ENCODE peak calls at places on chromosomes 2 and 18, in five cellular contexts. G, S, Q, F and M are unnamed samples.

GRCh38 chr2:188773075-188773474 is 201.1 kb upstream of the COL3A1 start:
- DNase-seq in S (peak), Q (no peak), G (no peak), F (no peak), M (no peak)

GRCh38 chr2:84879595-84880394 is 1.1 kb downstream of the TRABD2A start:
- DNase-seq in G (no peak), Q (peak), F (no peak), S (no peak), M (no peak)

GRCh38 chr2:33236457-33236856 is 240.0 kb upstream of the RASGRP3 start:
- DNase-seq in S (peak), Q (no peak), F (no peak), G (no peak), M (no peak)

GRCh38 chr2:195407782-195408181 is 249.2 kb upstream of the SLC39A10 start:
- DNase-seq in F (no peak), S (peak), Q (no peak), G (no peak), M (no peak)

GRCh38 chr2:240564571-240565266 is 3.6 kb upstream of the RNPEPL1 start:
- DNase-seq in F (no peak), S (no peak), Q (peak), G (peak), M (no peak)

GRCh38 chr2:88100489-88100858 is 27.4 kb downstream of the FABP1 start:
- DNase-seq in S (no peak), Q (no peak), F (peak), G (no peak), M (no peak)

GRCh38 chr2:224843141-224843540 is 127.0 kb upstream of the CCDC195 start:
- DNase-seq in Q (no peak), G (no peak), F (no peak), S (peak), M (no peak)

GRCh38 chr2:8138923-8139667 is 542.8 kb upstream of the ID2 start:
- DNase-seq in Q (no peak), G (no peak), F (peak), S (no peak), M (no peak)

GRCh38 chr18:67023059-67023458 is 419.2 kb upstream of the CDH19 start:
- DNase-seq in G (no peak), S (no peak), Q (no peak), F (no peak), M (no peak)

GRCh38 chr18:73244411-73244810 is 376.6 kb upstream of the NETO1 start:
- DNase-seq in Q (no peak), S (peak), F (no peak), G (no peak), M (no peak)

GRCh38 chr2:103448416-103448815 is 686.6 kb downstream of the TMEM182 start:
- DNase-seq in F (no peak), G (no peak), Q (no peak), S (no peak), M (no peak)

GRCh38 chr2:208334230-208334629 is 68.2 kb downstream of the PIKFYVE start:
- DNase-seq in Q (no peak), S (no peak), G (no peak), F (no peak), M (no peak)

GRCh38 chr2:109660046-109660860 is 46.1 kb downstream of the SOWAHC start:
- DNase-seq in G (no peak), F (no peak), Q (peak), S (no peak), M (no peak)

GRCh38 chr2:152465541-152465940 is 130.6 kb downstream of the FMNL2 start:
- DNase-seq in Q (no peak), G (no peak), S (peak), F (no peak), M (no peak)

GRCh38 chr2:71534201-71534600 is 80.8 kb downstream of the DYSF start:
- DNase-seq in Q (no peak), S (no peak), G (no peak), F (no peak), M (no peak)

GRCh38 chr2:118122768-118123335 is 34.6 kb downstream of the INSIG2 start:
- DNase-seq in S (no peak), F (no peak), Q (no peak), G (no peak), M (no peak)

GRCh38 chr2:39141346-39142011 is 20.6 kb upstream of the SOS1 start:
- DNase-seq in S (peak), Q (no peak), F (no peak), G (no peak), M (no peak)

GRCh38 chr18:45166341-45167108 is 448.8 kb upstream of the SLC14A2 start:
- DNase-seq in G (no peak), Q (no peak), F (no peak), S (peak), M (peak)

GRCh38 chr2:153875801-153876466 is 4.2 kb downstream of the GALNT13 start:
- DNase-seq in S (no peak), Q (no peak), G (no peak), F (no peak), M (no peak)

GRCh38 chr2:222318712-222319575 is 20.1 kb upstream of the PAX3 start:
- DNase-seq in F (peak), Q (peak), G (no peak), S (peak), M (no peak)

GRCh38 chr2:201796478-201796865 is 9.9 kb upstream of the CDK15 start:
- DNase-seq in Q (no peak), F (no peak), S (no peak), G (no peak), M (no peak)

GRCh38 chr2:189674374-189675112 is at the start of gene ANKAR:
- DNase-seq in Q (peak), G (no peak), S (peak), F (peak), M (peak)

GRCh38 chr18:50742947-50743346 is 76.9 kb downstream of the MRO start:
- DNase-seq in G (no peak), S (no peak), Q (no peak), F (no peak), M (no peak)

GRCh38 chr18:79927597-79928562 is 23.6 kb downstream of the SLC66A2 start:
- DNase-seq in Q (peak), F (peak), G (no peak), S (no peak), M (no peak)

GRCh38 chr2:176280156-176280555 is 10.9 kb downstream of the MTX2 start:
- DNase-seq in G (no peak), F (no peak), Q (no peak), S (peak), M (no peak)
- H3K4me3 ChIP-seq in G (no peak), F (no peak), Q (no peak), S (no peak), M (no peak)

GRCh38 chr2:226098861-226099466 is 699.5 kb downstream of the NYAP2 start:
- DNase-seq in S (no peak), Q (no peak), G (no peak), F (no peak), M (no peak)

GRCh38 chr2:226093364-226093763 is 693.9 kb downstream of the NYAP2 start:
- DNase-seq in Q (no peak), S (no peak), F (no peak), G (no peak), M (no peak)

GRCh38 chr2:226095058-226095457 is 695.5 kb downstream of the NYAP2 start:
- DNase-seq in Q (no peak), F (no peak), G (no peak), S (no peak), M (no peak)
- TF ChIP-seq CTCF in Q (no peak), F (no peak), G (no peak), S (no peak), M (no peak)

DNA sequence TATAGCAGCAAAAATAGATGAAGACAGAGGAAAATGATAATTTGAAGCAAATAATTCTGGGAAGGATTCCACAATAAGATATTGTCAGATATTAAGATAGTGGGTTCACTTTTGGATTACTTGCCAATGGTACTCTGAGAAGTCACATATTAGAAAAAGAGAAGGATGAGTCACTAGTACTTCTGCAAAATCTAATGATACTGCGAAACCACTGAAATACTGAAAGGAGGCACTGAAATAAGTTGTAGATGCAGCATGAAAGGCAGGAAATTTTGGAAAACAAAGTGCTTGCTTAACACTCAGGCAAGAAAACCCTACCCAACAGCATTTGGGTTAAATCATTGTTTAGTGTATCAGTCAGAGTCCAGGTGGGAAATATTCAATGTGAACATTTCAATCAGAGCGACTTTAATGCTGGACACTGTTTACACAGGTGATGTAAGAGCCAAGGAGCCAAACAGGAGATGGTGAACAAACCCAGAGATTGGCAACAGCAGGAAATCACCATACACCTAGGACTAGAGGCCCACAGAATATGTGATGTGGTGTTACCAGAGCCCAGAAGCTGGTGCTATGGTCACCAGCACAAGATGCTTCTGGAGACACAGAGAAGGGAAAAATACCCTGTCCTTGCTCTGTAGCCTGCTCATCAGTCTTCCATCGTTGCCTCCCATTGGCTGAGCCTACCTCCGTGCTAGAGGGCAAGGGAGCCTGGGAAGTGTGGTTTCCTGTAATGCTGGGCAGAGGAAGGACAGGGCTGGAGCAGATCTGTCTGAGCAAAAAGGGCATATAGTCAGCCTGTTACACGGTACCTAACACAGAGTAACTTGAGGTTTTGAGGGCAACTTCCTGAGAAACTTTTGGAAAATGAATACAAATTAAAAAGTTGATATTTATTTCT is 204.7 kb upstream of the ITGA4 start:
- DNase-seq in S (peak), G (no peak), F (no peak), Q (no peak), M (no peak)
- H3K4me3 ChIP-seq in S (no peak), G (no peak), F (no peak), Q (no peak), M (no peak)

DNA sequence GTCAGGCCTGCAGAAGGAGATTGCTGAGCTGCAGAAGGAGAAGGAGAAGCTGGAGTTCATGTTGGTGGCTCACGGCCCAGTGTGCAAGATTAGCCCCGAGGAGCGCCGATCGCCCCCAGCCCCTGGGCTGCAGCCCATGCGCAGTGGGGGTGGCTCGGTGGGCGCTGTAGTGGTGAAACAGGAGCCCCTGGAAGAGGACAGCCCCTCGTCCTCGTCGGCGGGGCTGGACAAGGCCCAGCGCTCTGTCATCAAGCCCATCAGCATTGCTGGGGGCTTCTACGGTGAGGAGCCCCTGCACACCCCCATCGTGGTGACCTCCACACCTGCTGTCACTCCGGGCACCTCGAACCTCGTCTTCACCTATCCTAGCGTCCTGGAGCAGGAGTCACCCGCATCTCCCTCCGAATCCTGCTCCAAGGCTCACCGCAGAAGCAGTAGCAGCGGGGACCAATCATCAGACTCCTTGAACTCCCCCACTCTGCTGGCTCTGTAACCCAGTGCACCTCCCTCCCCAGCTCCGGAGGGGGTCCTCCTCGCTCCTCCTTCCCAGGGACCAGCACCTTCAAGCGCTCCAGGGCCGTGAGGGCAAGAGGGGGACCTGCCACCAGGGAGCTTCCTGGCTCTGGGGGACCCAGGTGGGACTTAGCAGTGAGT is 19.4 kb downstream of the FOSL2 start:
- DNase-seq in F (no peak), G (no peak), Q (peak), S (no peak), M (no peak)
- TF ChIP-seq CTCF in F (no peak), G (no peak), Q (no peak), S (no peak), M (no peak)

DNA sequence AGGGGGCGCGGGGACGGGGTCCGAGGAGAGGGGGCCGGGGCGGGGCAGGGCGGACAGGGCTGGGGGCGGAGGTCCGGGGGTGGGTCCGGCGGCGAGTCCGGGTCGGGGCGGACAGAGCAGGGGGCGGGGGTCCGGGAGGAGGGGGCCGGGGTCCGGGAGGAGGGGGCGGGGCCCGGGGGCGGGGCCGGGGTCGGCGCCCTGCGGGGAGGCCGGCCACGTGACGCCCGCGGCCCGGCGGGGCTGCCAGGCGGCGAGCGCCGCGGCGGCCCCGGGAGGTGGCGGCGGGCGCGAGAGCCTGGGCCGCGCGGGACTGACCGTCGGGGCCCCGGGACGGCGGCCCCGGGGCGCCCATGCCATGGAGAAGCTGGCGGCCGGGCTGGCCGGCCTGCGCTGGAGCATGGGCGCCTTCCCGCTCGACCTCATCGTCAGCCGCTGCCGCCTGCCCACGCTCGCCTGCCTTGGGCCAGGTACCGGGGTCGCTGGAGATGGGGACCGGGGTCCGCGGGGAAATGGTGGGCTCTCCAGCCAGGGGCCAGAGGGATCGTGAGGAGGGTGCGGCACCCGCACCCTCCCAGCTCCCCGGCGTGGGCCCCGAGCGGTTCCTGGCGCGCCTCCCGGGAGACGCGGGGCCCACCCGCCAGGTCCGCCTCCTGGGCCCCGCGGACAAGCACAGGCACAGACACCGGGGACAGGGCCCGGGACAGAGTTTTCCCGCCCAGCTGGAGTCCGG is at the start of gene GAREM2:
- DNase-seq in G (no peak), S (no peak), Q (no peak), F (no peak), M (no peak)
- H3K4me3 ChIP-seq in G (no peak), S (no peak), Q (no peak), F (no peak), M (peak)

GRCh38 chr2:58594175-58594574 is 353.1 kb upstream of the FANCL start:
- DNase-seq in G (peak), Q (no peak), S (no peak), F (no peak), M (no peak)
- TF ChIP-seq CTCF in G (peak), Q (no peak), S (peak), F (no peak), M (no peak)

GRCh38 chr2:147083661-147084060 is 761.2 kb upstream of the ACVR2A start:
- DNase-seq in S (no peak), Q (no peak), G (no peak), F (no peak), M (no peak)

GRCh38 chr2:147082850-147083522 is 761.8 kb upstream of the ACVR2A start:
- DNase-seq in S (peak), Q (no peak), G (peak), F (no peak), M (no peak)

GRCh38 chr2:147091448-147091847 is 753.4 kb upstream of the ACVR2A start:
- DNase-seq in G (no peak), Q (no peak), S (no peak), F (no peak), M (no peak)

GRCh38 chr2:147081826-147082225 is 763.0 kb upstream of the ACVR2A start:
- DNase-seq in G (no peak), S (no peak), Q (no peak), F (no peak), M (no peak)

GRCh38 chr2:147086715-147087114 is 758.1 kb upstream of the ACVR2A start:
- DNase-seq in Q (no peak), F (no peak), S (no peak), G (no peak), M (no peak)
- H3K4me3 ChIP-seq in Q (no peak), F (no peak), S (no peak), G (no peak), M (no peak)

GRCh38 chr2:234949762-234950434 is 1.9 kb upstream of the SH3BP4 start:
- DNase-seq in G (no peak), F (no peak), Q (no peak), S (peak), M (peak)

GRCh38 chr2:234952270-234953115 is 676 bp downstream of the SH3BP4 start:
- DNase-seq in G (no peak), Q (peak), S (no peak), F (peak), M (no peak)

GRCh38 chr2:234950730-234951385 is 959 bp upstream of the SH3BP4 start:
- DNase-seq in F (no peak), Q (peak), G (no peak), S (peak), M (no peak)

GRCh38 chr2:234950435-234950729 is 1.4 kb upstream of the SH3BP4 start:
- DNase-seq in F (no peak), G (no peak), Q (peak), S (no peak), M (no peak)

GRCh38 chr2:234951386-234952269 is at the start of gene SH3BP4:
- DNase-seq in Q (peak), F (peak), S (peak), G (no peak), M (no peak)
- TF ChIP-seq CTCF in Q (no peak), F (no peak), S (no peak), G (no peak), M (no peak)

DNA sequence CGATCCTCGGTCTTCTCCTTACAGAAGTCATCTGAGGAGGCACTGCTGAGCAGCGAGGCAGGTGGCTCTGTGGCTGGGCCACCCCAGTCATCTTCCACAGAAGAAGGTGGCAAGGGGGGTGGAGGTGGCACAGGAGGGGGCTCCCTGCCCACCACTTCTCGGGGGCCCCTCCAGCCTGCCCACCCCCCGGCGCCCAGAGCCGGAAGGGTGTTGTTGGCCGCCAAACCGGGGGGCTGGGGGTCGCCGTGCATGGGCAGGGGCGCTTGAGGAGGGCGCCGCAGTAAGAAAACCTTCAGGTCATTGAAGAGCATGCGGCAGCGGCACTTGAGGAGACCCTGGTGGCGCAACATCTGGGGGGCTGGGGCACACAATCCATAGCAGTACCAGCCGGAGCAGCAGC is 2.5 kb downstream of the MARCHF4 start:
- DNase-seq in Q (no peak), F (no peak), G (no peak), S (no peak), M (no peak)
- H3K4me3 ChIP-seq in Q (no peak), F (no peak), G (no peak), S (peak), M (peak)

GRCh38 chr2:108184421-108184820 is 55.3 kb upstream of the SULT1C3 start:
- DNase-seq in Q (no peak), S (peak), G (no peak), F (no peak), M (no peak)
- TF ChIP-seq CTCF in Q (no peak), S (peak), G (peak), F (peak), M (peak)